ENCODE peak calls at places on chromosomes 1 and 21, in five cellular contexts. One of them, this sample, is unnamed.

GRCh38 chr1:101250656-101251272 is 13.9 kb downstream of the S1PR1 start:
- DNase-seq in COLO829: no peak
- DNase-seq in heart right ventricle: no peak
- DNase-seq in astrocyte: peak
- DNase-seq in HTR-8/SVneo: no peak
- DNase-seq in this sample: no peak

GRCh38 chr1:158071106-158071505 is 77.7 kb downstream of the KIRREL1 start:
- DNase-seq in COLO829: no peak
- DNase-seq in heart right ventricle: no peak
- DNase-seq in astrocyte: peak
- DNase-seq in HTR-8/SVneo: no peak
- DNase-seq in this sample: no peak

GRCh38 chr1:220137006-220137794 is 43.3 kb downstream of the IARS2 start:
- DNase-seq in COLO829: no peak
- DNase-seq in heart right ventricle: no peak
- DNase-seq in astrocyte: no peak
- DNase-seq in HTR-8/SVneo: no peak
- DNase-seq in this sample: no peak

GRCh38 chr21:39108291-39109162 is 74.7 kb downstream of the PSMG1 start:
- DNase-seq in COLO829: no peak
- DNase-seq in heart right ventricle: no peak
- DNase-seq in astrocyte: no peak
- DNase-seq in HTR-8/SVneo: no peak
- DNase-seq in this sample: no peak

GRCh38 chr1:3646596-3646995 is 3.3 kb downstream of the WRAP73 start:
- DNase-seq in COLO829: no peak
- DNase-seq in heart right ventricle: no peak
- DNase-seq in astrocyte: no peak
- DNase-seq in HTR-8/SVneo: no peak
- DNase-seq in this sample: no peak

GRCh38 chr1:101284021-101284420 is 47.2 kb downstream of the S1PR1 start:
- DNase-seq in COLO829: no peak
- DNase-seq in heart right ventricle: no peak
- DNase-seq in astrocyte: no peak
- DNase-seq in HTR-8/SVneo: no peak
- DNase-seq in this sample: no peak

GRCh38 chr1:154325583-154326545 is 539 bp downstream of the ATP8B2 start:
- DNase-seq in COLO829: peak
- DNase-seq in heart right ventricle: peak
- DNase-seq in astrocyte: peak
- DNase-seq in HTR-8/SVneo: peak
- DNase-seq in this sample: peak

GRCh38 chr1:145705634-145706033 is 1.5 kb downstream of the PDZK1 start:
- DNase-seq in COLO829: no peak
- DNase-seq in heart right ventricle: no peak
- DNase-seq in astrocyte: no peak
- DNase-seq in HTR-8/SVneo: no peak
- DNase-seq in this sample: no peak

GRCh38 chr21:35045539-35046222 is 3.4 kb downstream of the RUNX1 start:
- DNase-seq in COLO829: no peak
- DNase-seq in heart right ventricle: no peak
- DNase-seq in astrocyte: no peak
- DNase-seq in HTR-8/SVneo: no peak
- DNase-seq in this sample: no peak

GRCh38 chr1:200495901-200496300 is 86.1 kb upstream of the ZNF281 start:
- DNase-seq in COLO829: no peak
- DNase-seq in heart right ventricle: no peak
- DNase-seq in astrocyte: no peak
- DNase-seq in HTR-8/SVneo: no peak
- DNase-seq in this sample: no peak

GRCh38 chr1:62180649-62181048 is 14.0 kb upstream of the L1TD1 start:
- DNase-seq in COLO829: no peak
- DNase-seq in heart right ventricle: no peak
- DNase-seq in astrocyte: no peak
- DNase-seq in HTR-8/SVneo: no peak
- DNase-seq in this sample: no peak

GRCh38 chr1:162990665-162991064 is 78.5 kb upstream of the RGS4 start:
- DNase-seq in COLO829: no peak
- DNase-seq in heart right ventricle: no peak
- DNase-seq in astrocyte: peak
- DNase-seq in HTR-8/SVneo: no peak
- DNase-seq in this sample: no peak

GRCh38 chr1:154765970-154766369 is 104.1 kb downstream of the KCNN3 start:
- DNase-seq in COLO829: peak
- DNase-seq in heart right ventricle: no peak
- DNase-seq in astrocyte: no peak
- DNase-seq in HTR-8/SVneo: peak
- DNase-seq in this sample: no peak

GRCh38 chr21:36450511-36450910 is 29.4 kb downstream of the CLDN14 start:
- DNase-seq in COLO829: no peak
- DNase-seq in heart right ventricle: no peak
- DNase-seq in astrocyte: peak
- DNase-seq in HTR-8/SVneo: peak
- DNase-seq in this sample: no peak

GRCh38 chr1:205561501-205562203 is 57.2 kb downstream of the CDK18 start:
- DNase-seq in COLO829: no peak
- DNase-seq in heart right ventricle: no peak
- DNase-seq in astrocyte: no peak
- DNase-seq in HTR-8/SVneo: no peak
- DNase-seq in this sample: no peak

GRCh38 chr1:77756052-77756754 is 3.4 kb downstream of the USP33 start:
- DNase-seq in COLO829: no peak
- DNase-seq in heart right ventricle: no peak
- DNase-seq in astrocyte: no peak
- DNase-seq in HTR-8/SVneo: no peak
- DNase-seq in this sample: no peak

GRCh38 chr1:234921266-234922062 is 207.2 kb downstream of the TOMM20 start:
- DNase-seq in COLO829: no peak
- DNase-seq in heart right ventricle: no peak
- DNase-seq in astrocyte: peak
- DNase-seq in HTR-8/SVneo: no peak
- DNase-seq in this sample: no peak

GRCh38 chr1:6281511-6282402 is 20.9 kb upstream of the GPR153 start:
- DNase-seq in COLO829: no peak
- DNase-seq in heart right ventricle: no peak
- DNase-seq in astrocyte: no peak
- DNase-seq in HTR-8/SVneo: no peak
- DNase-seq in this sample: no peak

GRCh38 chr1:206442101-206442500 is 28.2 kb upstream of the IKBKE start:
- DNase-seq in COLO829: no peak
- DNase-seq in heart right ventricle: no peak
- DNase-seq in astrocyte: peak
- DNase-seq in HTR-8/SVneo: no peak
- DNase-seq in this sample: no peak

GRCh38 chr1:81466970-81467369 is 333.8 kb upstream of the ADGRL2 start:
- DNase-seq in COLO829: no peak
- DNase-seq in heart right ventricle: no peak
- DNase-seq in astrocyte: no peak
- DNase-seq in HTR-8/SVneo: no peak
- DNase-seq in this sample: no peak

GRCh38 chr1:190975827-190976226 is 498.2 kb upstream of the BRINP3 start:
- DNase-seq in COLO829: no peak
- DNase-seq in heart right ventricle: no peak
- DNase-seq in astrocyte: no peak
- DNase-seq in HTR-8/SVneo: no peak
- DNase-seq in this sample: no peak

GRCh38 chr1:209877109-209877764 is 49.5 kb downstream of the UTP25 start:
- DNase-seq in COLO829: no peak
- DNase-seq in heart right ventricle: no peak
- DNase-seq in astrocyte: no peak
- DNase-seq in HTR-8/SVneo: no peak
- DNase-seq in this sample: no peak

GRCh38 chr1:226668173-226668560 is 70.9 kb downstream of the ITPKB start:
- DNase-seq in COLO829: no peak
- DNase-seq in heart right ventricle: no peak
- DNase-seq in astrocyte: no peak
- DNase-seq in HTR-8/SVneo: no peak
- DNase-seq in this sample: no peak

GRCh38 chr21:37742532-37742931 is 173.7 kb downstream of the KCNJ6 start:
- DNase-seq in COLO829: no peak
- DNase-seq in heart right ventricle: no peak
- DNase-seq in astrocyte: peak
- DNase-seq in HTR-8/SVneo: no peak
- DNase-seq in this sample: no peak

GRCh38 chr1:161864577-161864976 is 98.5 kb downstream of the ATF6 start:
- DNase-seq in COLO829: no peak
- DNase-seq in heart right ventricle: no peak
- DNase-seq in astrocyte: peak
- DNase-seq in HTR-8/SVneo: peak
- DNase-seq in this sample: no peak

GRCh38 chr1:153958961-153959260 is 499 bp upstream of the CRTC2 start:
- DNase-seq in COLO829: no peak
- DNase-seq in heart right ventricle: no peak
- DNase-seq in astrocyte: no peak
- DNase-seq in HTR-8/SVneo: no peak
- DNase-seq in this sample: no peak

GRCh38 chr1:31891280-31891679 is 46.9 kb downstream of the PTP4A2 start:
- DNase-seq in COLO829: no peak
- DNase-seq in heart right ventricle: no peak
- DNase-seq in astrocyte: no peak
- DNase-seq in HTR-8/SVneo: no peak
- DNase-seq in this sample: no peak